ENCODE peak calls at places on chromosomes 16 and 17, in seven cellular contexts. Z is adrenal gland, W is H54, B is stomach, H is lower leg skin, Y is A549, C is HepG2. R is an unnamed sample.

GRCh38 chr17:17285951-17286350 is 4.9 kb upstream of the COPS3 start:
- DNase-seq in Z (no peak), W (no peak), B (peak; percentile 1), H (no peak), Y (no peak), C (no peak), R (no peak)

GRCh38 chr17:17146791-17147406 is 59.2 kb downstream of the PLD6 start:
- DNase-seq in Z (no peak), W (no peak), B (no peak), H (no peak), Y (peak; percentile 55), C (peak; percentile 41), R (no peak)

GRCh38 chr17:82299452-82299851 is 18.0 kb downstream of the CD7 start:
- DNase-seq in Z (no peak), W (no peak), B (no peak), H (no peak), Y (no peak), C (no peak), R (no peak)

GRCh38 chr17:50056217-50056960 is 479 bp downstream of the ITGA3 start:
- DNase-seq in Z (peak; percentile 71), W (no peak), B (peak; percentile 76), H (peak; percentile 38), Y (no peak), C (peak; percentile 45), R (peak; percentile 68)

GRCh38 chr17:957856-958421 is 21.6 kb downstream of the NXN start:
- DNase-seq in Z (no peak), W (no peak), B (no peak), H (no peak), Y (peak; percentile 26), C (no peak), R (no peak)

GRCh38 chr16:70160388-70160787 is 13.2 kb upstream of the CLEC18C start:
- DNase-seq in Z (no peak), W (no peak), B (no peak), H (peak; percentile 9), Y (peak; percentile 1), C (no peak), R (no peak)

GRCh38 chr17:55273579-55274370 is 9.0 kb downstream of the HLF start:
- DNase-seq in Z (peak; percentile 95), W (peak; percentile 48), B (peak; percentile 84), H (no peak), Y (no peak), C (no peak), R (no peak)

GRCh38 chr17:78724999-78725398 is 57.1 kb downstream of the CYTH1 start:
- DNase-seq in Z (no peak), W (no peak), B (no peak), H (no peak), Y (no peak), C (no peak), R (no peak)

GRCh38 chr17:44065668-44066203 is 735 bp downstream of the LSM12 start:
- DNase-seq in Z (no peak), W (no peak), B (no peak), H (no peak), Y (no peak), C (no peak), R (peak; percentile 30)

GRCh38 chr17:30524847-30525246 is 47.6 kb downstream of the GOSR1 start:
- DNase-seq in Z (no peak), W (no peak), B (no peak), H (no peak), Y (no peak), C (no peak), R (no peak)

GRCh38 chr17:18362509-18363020 is 785 bp downstream of the SHMT1 start:
- DNase-seq in Z (peak; percentile 89), W (peak; percentile 77), B (peak; percentile 64), H (peak; percentile 59), Y (peak; percentile 61), C (peak; percentile 76), R (peak; percentile 23)

GRCh38 chr17:18364166-18364565 is 816 bp upstream of the SHMT1 start:
- DNase-seq in Z (no peak), W (no peak), B (no peak), H (no peak), Y (no peak), C (no peak), R (no peak)

GRCh38 chr17:18361837-18362380 is 1.4 kb downstream of the SHMT1 start:
- DNase-seq in Z (no peak), W (no peak), B (no peak), H (no peak), Y (no peak), C (no peak), R (no peak)

GRCh38 chr17:18360518-18360917 is 2.8 kb downstream of the SHMT1 start:
- DNase-seq in Z (no peak), W (no peak), B (no peak), H (no peak), Y (no peak), C (no peak), R (no peak)

GRCh38 chr17:18363021-18363941 is at the start of gene SHMT1:
- DNase-seq in Z (peak; percentile 97), W (peak; percentile 99), B (peak; percentile 97), H (peak; percentile 95), Y (peak; percentile 97), C (peak; percentile 90), R (peak; percentile 90)
- TF ChIP-seq POLR2A in Z (peak; percentile 62), W (peak; percentile 79), B (no peak), H (no peak), Y (peak; percentile 74), C (peak; percentile 87), R (peak; percentile 70)

DNA sequence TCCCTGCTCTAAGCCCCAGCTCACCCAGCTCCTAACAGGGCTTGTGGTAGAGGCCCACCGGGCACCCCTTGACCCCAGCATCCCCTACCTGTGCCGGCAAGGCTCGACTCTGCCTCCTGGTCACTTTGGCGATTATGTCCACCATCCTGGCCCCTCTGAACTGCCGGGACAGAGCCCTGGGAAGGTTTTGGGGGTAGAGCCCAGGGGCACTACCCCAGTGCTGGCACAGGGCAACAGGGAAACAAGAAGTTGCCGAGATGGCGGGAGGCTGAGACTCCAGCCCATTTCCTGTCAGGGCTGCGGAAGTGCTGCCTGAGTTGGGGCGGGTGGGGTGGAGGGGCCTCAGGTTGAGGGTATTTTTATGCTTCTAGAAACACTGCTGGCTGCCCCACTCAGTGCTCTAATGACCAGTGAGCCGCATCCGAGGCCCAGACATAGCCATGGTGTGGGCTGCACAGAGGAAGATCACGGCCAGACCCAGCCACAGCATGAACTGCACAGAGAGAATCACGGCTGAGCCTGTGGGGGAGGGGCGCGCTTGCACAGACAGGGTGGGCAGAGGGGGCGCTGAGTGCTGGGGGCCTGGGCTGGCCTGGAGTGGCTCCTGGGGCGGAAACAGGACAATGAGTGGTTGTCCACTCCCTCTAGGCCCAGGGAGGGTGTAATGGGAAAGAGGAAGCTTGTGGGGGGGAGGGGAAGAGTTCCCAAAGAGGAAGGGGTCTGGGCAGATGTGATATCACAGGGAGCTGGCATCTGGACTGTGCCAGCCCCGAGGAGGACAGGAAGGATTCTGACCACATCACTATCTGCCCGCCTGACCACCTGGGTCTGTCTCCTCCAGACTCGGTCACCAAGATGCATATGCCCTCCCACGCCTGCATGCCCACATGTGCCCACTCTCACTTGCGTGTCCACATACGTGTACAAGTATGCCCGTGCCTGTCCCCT is 22.3 kb downstream of the ARHGAP27 start:
- DNase-seq in Z (peak; percentile 49), W (no peak), B (no peak), H (no peak), Y (no peak), C (no peak), R (no peak)
- TF ChIP-seq POLR2A in Z (no peak), W (no peak), B (no peak), H (no peak), Y (no peak), C (no peak), R (no peak)

GRCh38 chr17:80151333-80151732 is 4.4 kb upstream of the EIF4A3 start:
- DNase-seq in Z (no peak), W (no peak), B (no peak), H (no peak), Y (no peak), C (no peak), R (no peak)

GRCh38 chr17:80146121-80147034 is 550 bp downstream of the EIF4A3 start:
- DNase-seq in Z (no peak), W (no peak), B (no peak), H (no peak), Y (no peak), C (no peak), R (peak; percentile 27)

GRCh38 chr17:80142929-80143328 is 4.0 kb downstream of the EIF4A3 start:
- DNase-seq in Z (no peak), W (no peak), B (no peak), H (no peak), Y (no peak), C (no peak), R (no peak)

GRCh38 chr17:80145076-80146075 is 1.6 kb downstream of the EIF4A3 start:
- DNase-seq in Z (no peak), W (no peak), B (no peak), H (no peak), Y (no peak), C (no peak), R (peak; percentile 25)

DNA sequence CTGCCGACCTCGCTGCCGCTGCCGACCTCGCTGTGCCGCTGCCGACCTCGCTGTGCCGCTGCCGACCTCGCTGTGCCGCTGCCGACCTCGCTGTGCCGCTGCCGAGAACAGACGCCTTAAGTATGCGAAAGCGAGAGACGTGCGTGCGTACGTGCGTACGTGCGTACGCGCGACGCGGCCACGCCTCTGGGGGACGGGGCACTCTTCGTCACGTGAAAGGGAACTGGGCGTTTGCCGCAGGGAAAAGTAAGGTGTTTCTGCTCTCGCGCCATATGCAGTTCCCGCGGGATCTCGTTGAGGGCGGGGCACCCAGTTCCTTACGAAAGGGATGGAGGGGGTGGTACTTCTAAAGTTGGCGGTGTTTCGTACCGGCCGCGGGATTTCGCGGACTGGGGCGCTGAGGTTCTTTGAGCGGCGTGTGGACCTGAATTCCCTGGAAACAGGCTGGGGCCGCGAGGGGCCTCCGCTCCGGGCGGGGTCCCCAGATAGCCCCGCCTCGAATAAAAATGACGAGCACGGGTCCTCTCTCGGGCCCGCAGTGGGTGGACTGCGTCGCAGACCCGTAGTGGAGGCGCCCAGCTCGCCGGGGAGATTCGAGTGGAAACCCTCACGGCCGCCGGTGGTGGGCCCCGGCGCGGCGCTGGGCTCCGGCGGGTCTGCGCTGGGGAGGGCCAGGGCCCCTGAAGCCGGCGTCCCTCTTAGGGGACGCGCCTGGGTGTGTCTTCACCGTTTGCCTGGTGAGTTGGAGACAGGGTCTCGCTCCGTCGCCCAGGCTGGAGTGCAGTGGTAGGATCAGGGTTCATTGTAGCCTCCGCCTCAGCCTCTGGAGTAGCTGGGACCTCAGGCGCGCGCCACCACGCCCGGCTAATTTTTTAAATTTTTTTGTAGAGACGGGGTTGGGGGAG is at the start of gene EIF4A3:
- DNase-seq in Z (peak; percentile 98), W (peak; percentile 94), B (peak; percentile 98), H (peak; percentile 99), Y (peak; percentile 100), C (peak; percentile 99), R (peak; percentile 100)
- TF ChIP-seq POLR2A in Z (peak; percentile 86), W (no peak), B (no peak), H (no peak), Y (peak; percentile 97), C (peak; percentile 96), R (peak; percentile 75)

DNA sequence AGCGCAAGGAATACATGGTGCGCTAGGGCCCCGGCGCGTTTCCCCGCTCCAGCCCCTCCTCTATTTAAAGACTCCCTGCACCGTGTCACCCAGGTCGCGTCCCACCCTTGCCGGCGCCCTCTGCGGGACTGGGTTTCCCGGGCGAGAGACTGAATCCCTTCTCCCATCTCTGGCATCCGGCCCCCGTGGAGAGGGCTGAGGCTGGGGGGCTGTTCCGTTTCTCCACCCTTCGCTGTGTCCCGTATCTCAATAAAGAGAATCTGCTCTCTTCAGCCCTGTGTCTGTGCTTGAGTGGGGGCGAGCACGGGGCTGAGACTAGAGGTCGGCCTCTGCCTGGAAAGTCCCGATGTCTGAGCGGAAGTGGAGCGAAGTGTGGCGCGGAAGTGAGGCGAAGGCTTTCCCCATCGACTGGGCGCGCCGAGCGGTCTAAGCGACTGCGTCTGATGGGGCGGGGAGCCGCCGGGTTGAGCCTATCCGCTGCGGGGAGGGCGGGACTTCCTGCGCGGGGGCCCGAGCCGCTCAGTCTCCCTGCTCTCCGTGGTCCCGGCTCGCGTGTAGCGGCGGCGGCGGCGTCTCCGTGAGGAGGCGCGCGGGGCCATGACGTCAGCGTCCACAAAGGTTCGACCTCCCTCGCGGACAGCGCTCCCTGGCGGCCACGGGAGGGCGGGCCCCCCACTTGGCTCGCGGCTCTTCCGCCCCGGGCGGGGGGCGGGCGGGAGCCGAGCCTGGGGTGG is 2.0 kb downstream of the RNASEK start:
- DNase-seq in Z (peak; percentile 99), W (peak; percentile 94), B (peak; percentile 99), H (peak; percentile 96), Y (peak; percentile 96), C (peak; percentile 90), R (peak; percentile 99)
- TF ChIP-seq POLR2A in Z (peak; percentile 95), W (peak; percentile 58), B (peak; percentile 75), H (no peak), Y (peak; percentile 89), C (peak; percentile 92), R (peak; percentile 80)